ENCODE peak calls at places on chromosomes 2 and 18, in nine cellular contexts. A is pancreas; U is transverse colon; Q is naive thymus-derived CD4-positive, alpha-beta T cell; W is astrocyte; J is HepG2; O is endothelial cell of umbilical vein; I is left ventricle myocardium inferior; Z is aorta. B is an unnamed sample.

GRCh38 chr2:239324456-239324855 is 76.4 kb downstream of the HDAC4 start:
- DNase-seq in I (no peak), W (no peak), Q (no peak), J (no peak), Z (no peak), U (no peak), A (no peak), O (no peak), B (no peak)

GRCh38 chr2:86194751-86195054 is 559 bp downstream of the IMMT start:
- DNase-seq in O (peak; percentile 96), A (no peak), U (peak; percentile 97), J (no peak), W (no peak), Z (peak; percentile 98), Q (no peak), I (no peak), B (no peak)

GRCh38 chr18:70420151-70420898 is 131.5 kb downstream of the SOCS6 start:
- DNase-seq in U (no peak), Z (no peak), I (no peak), J (peak; percentile 74), O (peak; percentile 51), W (peak; percentile 72), A (no peak), Q (no peak), B (no peak)

GRCh38 chr2:74206180-74206688 is 7.8 kb downstream of the MTHFD2 start:
- DNase-seq in W (peak; percentile 34), Q (peak; percentile 37), A (no peak), U (peak; percentile 69), O (peak; percentile 76), J (no peak), I (no peak), Z (no peak), B (no peak)

GRCh38 chr2:81097361-81097760 is 792.8 kb upstream of the LRRTM1 start:
- DNase-seq in J (no peak), A (no peak), O (no peak), U (no peak), Z (no peak), W (no peak), Q (no peak), I (no peak), B (no peak)

GRCh38 chr18:59142274-59142673 is 2.6 kb downstream of the SEC11C start:
- DNase-seq in I (no peak), Z (no peak), A (no peak), W (no peak), O (no peak), U (no peak), J (no peak), Q (no peak), B (no peak)

GRCh38 chr2:118363604-118364003 is 275.3 kb downstream of the INSIG2 start:
- DNase-seq in W (no peak), U (no peak), O (no peak), I (no peak), Z (no peak), A (no peak), J (no peak), Q (no peak), B (no peak)

GRCh38 chr2:64111426-64111825 is 32.8 kb downstream of the PELI1 start:
- DNase-seq in I (no peak), W (no peak), Q (no peak), A (no peak), U (no peak), O (no peak), J (no peak), Z (no peak), B (no peak)

GRCh38 chr18:33495278-33495677 is 54.8 kb upstream of the CCDC178 start:
- DNase-seq in O (peak; percentile 10), Z (no peak), J (peak; percentile 24), A (no peak), Q (no peak), U (no peak), I (no peak), W (peak; percentile 49), B (no peak)

GRCh38 chr2:130756041-130756720 is 841 bp downstream of the AMER3 start:
- DNase-seq in Q (no peak), J (no peak), U (no peak), Z (no peak), W (no peak), A (peak; percentile 78), I (no peak), O (no peak), B (no peak)
- H3K4me3 ChIP-seq in Q (no peak overlapping the region), J (peak overlapping the region; percentile 55), U (peak overlapping the region; percentile 31), Z (peak overlapping the region; percentile 2), W (no peak overlapping the region), A (peak overlapping the region; percentile 51), I (peak overlapping the region; percentile 56), O (no peak overlapping the region), B (peak overlapping the region; percentile 17)

GRCh38 chr2:42741140-42741539 is 22.8 kb downstream of the OXER1 start:
- DNase-seq in Z (no peak), J (no peak), U (no peak), Q (no peak), I (no peak), W (no peak), A (no peak), O (no peak), B (no peak)
- H3K9me3 ChIP-seq in Z (no peaks in the 10 kb centered on the region), J (no peaks in the 10 kb centered on the region), U (no peaks in the 10 kb centered on the region), Q (no peaks in the 10 kb centered on the region), I (peaks cover under 1% of the 10 kb centered on the region), W (peaks cover 2% of the 10 kb centered on the region), A (no peaks in the 10 kb centered on the region), O (no peaks in the 10 kb centered on the region), B (no peaks in the 10 kb centered on the region)

GRCh38 chr18:54815086-54815485 is 13.2 kb upstream of the RAB27B start:
- DNase-seq in Z (no peak), W (no peak), I (no peak), J (no peak), U (no peak), O (no peak), Q (no peak), A (no peak), B (no peak)

GRCh38 chr18:54813305-54813704 is 15.0 kb upstream of the RAB27B start:
- DNase-seq in O (no peak), A (no peak), Z (no peak), U (no peak), J (no peak), W (no peak), I (no peak), Q (no peak), B (no peak)

GRCh38 chr18:54807303-54807702 is 21.0 kb upstream of the RAB27B start:
- DNase-seq in A (no peak), Z (no peak), O (no peak), I (no peak), U (no peak), Q (no peak), J (no peak), W (no peak), B (no peak)

GRCh38 chr18:54812885-54813284 is 15.4 kb upstream of the RAB27B start:
- DNase-seq in Q (no peak), U (no peak), I (no peak), O (no peak), Z (no peak), J (no peak), A (no peak), W (no peak), B (no peak)
- H3K27me3 ChIP-seq in Q (no peaks in the 10 kb centered on the region), U (no peaks in the 10 kb centered on the region), I (no peaks in the 10 kb centered on the region), O (no peaks in the 10 kb centered on the region), Z (no peaks in the 10 kb centered on the region), J (no peaks in the 10 kb centered on the region), A (no peaks in the 10 kb centered on the region), W (no peaks in the 10 kb centered on the region), B (no peaks in the 10 kb centered on the region)

GRCh38 chr2:159078443-159078842 is 110.0 kb downstream of the TANC1 start:
- DNase-seq in O (no peak), W (no peak), A (no peak), Z (no peak), J (no peak), U (no peak), Q (no peak), I (no peak), B (no peak)
- H3K4me3 ChIP-seq in O (no peak overlapping the region), W (no peak overlapping the region), A (no peak overlapping the region), Z (no peak overlapping the region), J (no peak overlapping the region), U (no peak overlapping the region), Q (no peak overlapping the region), I (no peak overlapping the region), B (no peak overlapping the region)

DNA sequence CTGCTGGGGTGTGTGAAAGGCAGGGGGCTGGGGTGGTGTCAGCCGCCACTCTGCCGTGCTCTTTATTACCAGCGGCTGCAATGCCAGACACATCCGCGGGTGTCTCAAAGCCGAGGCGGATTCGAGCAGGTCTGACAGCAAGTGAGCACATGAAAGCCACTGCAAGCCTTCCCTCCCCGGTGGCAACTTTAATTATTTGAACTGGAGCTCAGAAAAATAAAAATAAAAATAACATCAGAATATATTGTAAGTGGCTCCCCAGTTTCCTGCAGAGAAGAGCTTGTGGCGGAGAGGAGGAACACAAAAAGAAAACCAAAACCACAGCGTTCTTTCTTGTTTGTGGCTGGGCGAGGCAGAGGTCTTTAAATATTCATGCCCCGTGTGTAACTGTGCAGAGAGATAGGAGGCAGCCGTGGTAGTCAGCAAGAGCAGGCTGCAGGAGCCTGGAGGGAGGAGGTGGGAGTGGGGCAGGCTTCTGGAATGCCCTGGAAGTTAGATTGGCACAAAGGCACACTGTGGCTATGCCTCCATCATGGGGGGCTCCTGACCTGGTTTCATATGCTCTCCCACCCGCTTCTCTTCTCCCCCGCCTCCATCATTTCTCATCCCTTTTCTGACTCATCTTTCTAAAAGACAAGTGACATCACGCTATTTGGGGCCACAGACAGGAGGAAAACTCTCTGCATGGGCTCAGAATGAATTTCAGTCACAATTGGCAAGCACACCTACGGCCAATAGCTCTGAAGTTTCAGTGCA is 199.8 kb downstream of the CLIP4 start:
- DNase-seq in O (no peak), U (peak; percentile 20), J (no peak), Z (no peak), Q (peak; percentile 45), W (peak; percentile 67), A (no peak), I (no peak), B (peak; percentile 56)
- H3K9me3 ChIP-seq in O (no peaks in the 10 kb centered on the region), U (no peaks in the 10 kb centered on the region), J (no peaks in the 10 kb centered on the region), Z (no peaks in the 10 kb centered on the region), Q (no peaks in the 10 kb centered on the region), W (no peaks in the 10 kb centered on the region), A (no peaks in the 10 kb centered on the region), I (no peaks in the 10 kb centered on the region), B (no peaks in the 10 kb centered on the region)

B was measured in lower lobe of right lung.